ENCODE peak calls at places on chromosomes 12 and 14, in six cellular contexts. C is NCI-H748 treated with DMSO at 0.1 percent for 48 hours; U is type B pancreatic cell; I is Panc1; Z is SJSA1; E is activated CD4-positive, alpha-beta T cell treated with anti-CD3 and anti-CD28 coated beads, Interleukin-2, amount 50 U/mL, for 48 hours. S is an unnamed sample.

GRCh38 chr12:105862163-105862821 is 276.5 kb downstream of the NUAK1 start:
- DNase-seq in C (no peak), U (no peak), I (no peak), Z (no peak), E (no peak), S (no peak)

GRCh38 chr14:54629635-54630360 is 62.9 kb downstream of the SAMD4A start:
- DNase-seq in C (no peak), U (no peak), I (no peak), Z (no peak), E (no peak), S (no peak)

GRCh38 chr12:25985296-25985992 is 27.0 kb downstream of the RASSF8 start:
- DNase-seq in C (no peak), U (no peak), I (no peak), Z (no peak), E (no peak), S (no peak)

GRCh38 chr12:31524791-31525495 is 66.0 kb downstream of the DENND5B start:
- DNase-seq in C (no peak), U (no peak), I (peak), Z (no peak), E (no peak), S (peak)

GRCh38 chr12:70736775-70737174 is 99.5 kb upstream of the PTPRB start:
- DNase-seq in C (no peak), U (no peak), I (no peak), Z (no peak), E (no peak), S (no peak)

GRCh38 chr12:54442071-54442470 is 23.0 kb upstream of the ITGA5 start:
- DNase-seq in C (no peak), U (no peak), I (no peak), Z (no peak), E (no peak), S (no peak)

GRCh38 chr12:23543767-23544166 is 405.7 kb downstream of the SOX5 start:
- DNase-seq in C (no peak), U (no peak), I (no peak), Z (no peak), E (no peak), S (no peak)

GRCh38 chr12:29838768-29839167 is 55.0 kb upstream of the TMTC1 start:
- DNase-seq in C (no peak), U (no peak), I (no peak), Z (no peak), E (no peak), S (no peak)

GRCh38 chr12:92810370-92810769 is 107.6 kb downstream of the PLEKHG7 start:
- DNase-seq in C (no peak), U (no peak), I (no peak), Z (no peak), E (no peak), S (no peak)

GRCh38 chr14:91983571-91983970 is 36.1 kb upstream of the FBLN5 start:
- DNase-seq in C (no peak), U (no peak), I (no peak), Z (no peak), E (no peak), S (no peak)

GRCh38 chr12:109840349-109841073 is 7.3 kb upstream of the TRPV4 start:
- DNase-seq in C (peak), U (no peak), I (no peak), Z (no peak), E (no peak), S (peak)

GRCh38 chr12:31002999-31003398 is 70.7 kb upstream of the DDX11 start:
- DNase-seq in C (no peak), U (no peak), I (no peak), Z (no peak), E (no peak), S (no peak)

GRCh38 chr12:131454418-131455217 is 256.3 kb upstream of the SFSWAP start:
- DNase-seq in C (no peak), U (no peak), I (peak), Z (peak), E (peak), S (peak)

GRCh38 chr14:55707365-55707804 is 127.4 kb downstream of the KTN1 start:
- DNase-seq in C (peak), U (no peak), I (no peak), Z (no peak), E (no peak), S (no peak)

GRCh38 chr14:99568567-99569560 is 35.1 kb downstream of the CCDC85C start:
- DNase-seq in C (peak), U (no peak), I (no peak), Z (peak), E (no peak), S (no peak)

GRCh38 chr12:11650697-11651281 is 1.3 kb downstream of the ETV6 start:
- DNase-seq in C (peak), U (no peak), I (no peak), Z (no peak), E (peak), S (no peak)

GRCh38 chr12:108972226-108972757 is 48.6 kb downstream of the SVOP start:
- DNase-seq in C (peak), U (no peak), I (no peak), Z (no peak), E (no peak), S (no peak)

GRCh38 chr12:88248606-88249005 is 106.5 kb downstream of the TMTC3 start:
- DNase-seq in C (no peak), U (no peak), I (no peak), Z (no peak), E (no peak), S (no peak)

GRCh38 chr12:100743060-100743459 is 51.5 kb upstream of the ANO4 start:
- DNase-seq in C (no peak), U (no peak), I (no peak), Z (no peak), E (no peak), S (no peak)

GRCh38 chr12:115660211-115660805 is 617.2 kb downstream of the MED13L start:
- DNase-seq in C (no peak), U (no peak), I (no peak), Z (no peak), E (no peak), S (no peak)

GRCh38 chr12:27667540-27667939 is 28.7 kb upstream of the REP15 start:
- DNase-seq in C (no peak), U (no peak), I (no peak), Z (no peak), E (peak), S (no peak)

GRCh38 chr12:52181757-52182156 is 10.1 kb downstream of the KRT80 start:
- DNase-seq in C (peak), U (no peak), I (no peak), Z (peak), E (no peak), S (no peak)

GRCh38 chr14:93328546-93328945 is 4.3 kb downstream of the BTBD7 start:
- DNase-seq in C (no peak), U (no peak), I (no peak), Z (no peak), E (no peak), S (no peak)

GRCh38 chr12:127500513-127500912 is 766.5 kb upstream of the TMEM132C start:
- DNase-seq in C (no peak), U (no peak), I (no peak), Z (no peak), E (no peak), S (no peak)

GRCh38 chr14:22502007-22502406 is 87.0 kb downstream of the DAD1 start:
- DNase-seq in C (no peak), U (no peak), I (no peak), Z (no peak), E (no peak), S (no peak)

GRCh38 chr14:52182853-52183252 is 84.6 kb upstream of the PTGDR start:
- DNase-seq in C (no peak), U (no peak), I (no peak), Z (no peak), E (no peak), S (no peak)

GRCh38 chr12:62861157-62861535 is 73.8 kb downstream of the PPM1H start:
- DNase-seq in C (no peak), U (no peak), I (no peak), Z (no peak), E (no peak), S (no peak)

GRCh38 chr14:98695809-98696208 is 576.2 kb downstream of the BCL11B start:
- DNase-seq in C (no peak), U (no peak), I (no peak), Z (no peak), E (no peak), S (no peak)

GRCh38 chr14:60179296-60179924 is 14.2 kb upstream of the DHRS7 start:
- DNase-seq in C (no peak), U (no peak), I (no peak), Z (no peak), E (no peak), S (no peak)

GRCh38 chr12:79838359-79838758 is 96.5 kb downstream of the PPP1R12A start:
- DNase-seq in C (no peak), U (no peak), I (no peak), Z (no peak), E (no peak), S (no peak)